ENCODE peak calls at places on chromosomes 5 and 9, in nine cellular contexts. One of them, this sample, is unnamed. For H3K4me1, the result is how much of the 10 kb centered on the place peaks cover.

GRCh38 chr9:136020206-136020605 is 59.0 kb upstream of the UBAC1 start:
- DNase-seq in fibroblast of lung: no peak
- DNase-seq in right lobe of liver: no peak
- DNase-seq in breast epithelium: peak
- DNase-seq in Peyer's patch: no peak
- DNase-seq in lower lobe of right lung: no peak
- DNase-seq in CD8-positive, alpha-beta memory T cell: no peak
- DNase-seq in OCI-LY7: no peak
- DNase-seq in body of pancreas: no peak
- DNase-seq in this sample: no peak

GRCh38 chr5:157286761-157287211 is 20.9 kb downstream of the CYFIP2 start:
- DNase-seq in fibroblast of lung: no peak
- DNase-seq in right lobe of liver: peak
- DNase-seq in breast epithelium: no peak
- DNase-seq in Peyer's patch: no peak
- DNase-seq in lower lobe of right lung: no peak
- DNase-seq in CD8-positive, alpha-beta memory T cell: no peak
- DNase-seq in OCI-LY7: no peak
- DNase-seq in body of pancreas: peak
- DNase-seq in this sample: no peak

GRCh38 chr5:17132444-17133083 is 84.9 kb upstream of the BASP1 start:
- DNase-seq in fibroblast of lung: no peak
- DNase-seq in right lobe of liver: no peak
- DNase-seq in breast epithelium: no peak
- DNase-seq in Peyer's patch: no peak
- DNase-seq in lower lobe of right lung: no peak
- DNase-seq in CD8-positive, alpha-beta memory T cell: no peak
- DNase-seq in OCI-LY7: peak
- DNase-seq in body of pancreas: no peak
- DNase-seq in this sample: no peak

GRCh38 chr5:19266791-19267190 is 721.2 kb downstream of the CDH18 start:
- DNase-seq in fibroblast of lung: no peak
- DNase-seq in right lobe of liver: no peak
- DNase-seq in breast epithelium: no peak
- DNase-seq in Peyer's patch: no peak
- DNase-seq in lower lobe of right lung: no peak
- DNase-seq in CD8-positive, alpha-beta memory T cell: no peak
- DNase-seq in OCI-LY7: peak
- DNase-seq in body of pancreas: no peak
- DNase-seq in this sample: no peak

GRCh38 chr5:134227259-134227658 is 1.4 kb upstream of the PPP2CA start:
- DNase-seq in fibroblast of lung: peak
- DNase-seq in right lobe of liver: no peak
- DNase-seq in breast epithelium: no peak
- DNase-seq in Peyer's patch: no peak
- DNase-seq in lower lobe of right lung: no peak
- DNase-seq in CD8-positive, alpha-beta memory T cell: no peak
- DNase-seq in OCI-LY7: peak
- DNase-seq in body of pancreas: peak
- DNase-seq in this sample: peak

GRCh38 chr9:21656776-21657637 is 145.4 kb upstream of the MTAP start:
- DNase-seq in fibroblast of lung: peak
- DNase-seq in right lobe of liver: no peak
- DNase-seq in breast epithelium: no peak
- DNase-seq in Peyer's patch: no peak
- DNase-seq in lower lobe of right lung: no peak
- DNase-seq in CD8-positive, alpha-beta memory T cell: no peak
- DNase-seq in OCI-LY7: no peak
- DNase-seq in body of pancreas: no peak
- DNase-seq in this sample: no peak

GRCh38 chr9:33116855-33117254 is 40.4 kb upstream of the SMU1 start:
- DNase-seq in fibroblast of lung: peak
- DNase-seq in right lobe of liver: no peak
- DNase-seq in breast epithelium: no peak
- DNase-seq in Peyer's patch: no peak
- DNase-seq in lower lobe of right lung: no peak
- DNase-seq in CD8-positive, alpha-beta memory T cell: no peak
- DNase-seq in OCI-LY7: no peak
- DNase-seq in body of pancreas: no peak
- DNase-seq in this sample: no peak

GRCh38 chr9:112315905-112316304 is 17.5 kb downstream of the PTBP3 start:
- DNase-seq in fibroblast of lung: no peak
- DNase-seq in right lobe of liver: no peak
- DNase-seq in breast epithelium: no peak
- DNase-seq in Peyer's patch: no peak
- DNase-seq in lower lobe of right lung: no peak
- DNase-seq in CD8-positive, alpha-beta memory T cell: no peak
- DNase-seq in OCI-LY7: no peak
- DNase-seq in body of pancreas: no peak
- DNase-seq in this sample: no peak

GRCh38 chr9:135990468-135991429 is 29.6 kb upstream of the UBAC1 start:
- DNase-seq in fibroblast of lung: peak
- DNase-seq in right lobe of liver: peak
- DNase-seq in breast epithelium: no peak
- DNase-seq in Peyer's patch: no peak
- DNase-seq in lower lobe of right lung: no peak
- DNase-seq in CD8-positive, alpha-beta memory T cell: peak
- DNase-seq in OCI-LY7: peak
- DNase-seq in body of pancreas: peak
- DNase-seq in this sample: peak

DNA sequence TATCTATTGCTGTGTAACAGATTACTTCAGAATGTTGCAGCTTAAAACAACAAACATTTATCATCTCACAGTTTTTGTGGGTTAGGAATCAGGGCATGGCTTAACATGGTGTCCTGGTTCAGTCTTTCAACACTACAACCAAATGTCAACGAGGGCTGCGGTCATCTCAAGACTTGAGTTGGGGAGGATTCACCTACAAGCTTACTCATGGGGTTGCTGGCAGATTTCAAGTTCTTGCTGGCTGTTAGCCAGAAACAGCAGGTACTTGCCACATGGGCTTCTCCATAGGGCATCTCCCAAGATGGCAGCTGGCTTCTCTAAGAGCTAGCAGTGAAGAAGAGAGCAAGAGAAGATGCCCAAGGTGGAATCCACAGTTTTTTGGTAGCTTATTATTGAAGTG is 42.4 kb downstream of the C9orf153 start:
- DNase-seq in fibroblast of lung: no peak
- DNase-seq in right lobe of liver: no peak
- DNase-seq in breast epithelium: no peak
- DNase-seq in Peyer's patch: no peak
- DNase-seq in lower lobe of right lung: no peak
- DNase-seq in CD8-positive, alpha-beta memory T cell: no peak
- DNase-seq in OCI-LY7: no peak
- DNase-seq in body of pancreas: no peak
- DNase-seq in this sample: no peak
- H3K27ac ChIP-seq in fibroblast of lung: no peak
- H3K27ac ChIP-seq in right lobe of liver: no peak
- H3K27ac ChIP-seq in breast epithelium: no peak
- H3K27ac ChIP-seq in Peyer's patch: no peak
- H3K27ac ChIP-seq in lower lobe of right lung: no peak
- H3K27ac ChIP-seq in CD8-positive, alpha-beta memory T cell: no peak
- H3K27ac ChIP-seq in OCI-LY7: no peak
- H3K27ac ChIP-seq in body of pancreas: no peak
- H3K27ac ChIP-seq in this sample: no peak

GRCh38 chr5:72245517-72246238 is 74.4 kb downstream of the MRPS27 start:
- DNase-seq in fibroblast of lung: no peak
- DNase-seq in right lobe of liver: no peak
- DNase-seq in breast epithelium: no peak
- DNase-seq in Peyer's patch: no peak
- DNase-seq in lower lobe of right lung: no peak
- DNase-seq in CD8-positive, alpha-beta memory T cell: no peak
- DNase-seq in OCI-LY7: no peak
- DNase-seq in body of pancreas: no peak
- DNase-seq in this sample: no peak

GRCh38 chr5:72246239-72246580 is 73.8 kb downstream of the MRPS27 start:
- DNase-seq in fibroblast of lung: peak
- DNase-seq in right lobe of liver: no peak
- DNase-seq in breast epithelium: no peak
- DNase-seq in Peyer's patch: no peak
- DNase-seq in lower lobe of right lung: no peak
- DNase-seq in CD8-positive, alpha-beta memory T cell: no peak
- DNase-seq in OCI-LY7: peak
- DNase-seq in body of pancreas: no peak
- DNase-seq in this sample: no peak

GRCh38 chr5:72248352-72249032 is 71.5 kb downstream of the MRPS27 start:
- DNase-seq in fibroblast of lung: peak
- DNase-seq in right lobe of liver: peak
- DNase-seq in breast epithelium: no peak
- DNase-seq in Peyer's patch: no peak
- DNase-seq in lower lobe of right lung: no peak
- DNase-seq in CD8-positive, alpha-beta memory T cell: no peak
- DNase-seq in OCI-LY7: no peak
- DNase-seq in body of pancreas: peak
- DNase-seq in this sample: peak

GRCh38 chr5:72244862-72245371 is 75.1 kb downstream of the MRPS27 start:
- DNase-seq in fibroblast of lung: peak
- DNase-seq in right lobe of liver: no peak
- DNase-seq in breast epithelium: no peak
- DNase-seq in Peyer's patch: no peak
- DNase-seq in lower lobe of right lung: no peak
- DNase-seq in CD8-positive, alpha-beta memory T cell: no peak
- DNase-seq in OCI-LY7: peak
- DNase-seq in body of pancreas: peak
- DNase-seq in this sample: no peak

GRCh38 chr5:72246954-72247442 is 73.0 kb downstream of the MRPS27 start:
- DNase-seq in fibroblast of lung: peak
- DNase-seq in right lobe of liver: no peak
- DNase-seq in breast epithelium: no peak
- DNase-seq in Peyer's patch: no peak
- DNase-seq in lower lobe of right lung: no peak
- DNase-seq in CD8-positive, alpha-beta memory T cell: no peak
- DNase-seq in OCI-LY7: no peak
- DNase-seq in body of pancreas: no peak
- DNase-seq in this sample: no peak
- H3K4me1 ChIP-seq in fibroblast of lung: under half
- H3K4me1 ChIP-seq in right lobe of liver: under half
- H3K4me1 ChIP-seq in breast epithelium: under half
- H3K4me1 ChIP-seq in Peyer's patch: under half
- H3K4me1 ChIP-seq in lower lobe of right lung: under half
- H3K4me1 ChIP-seq in CD8-positive, alpha-beta memory T cell: under half
- H3K4me1 ChIP-seq in OCI-LY7: under half
- H3K4me1 ChIP-seq in body of pancreas: under half
- H3K4me1 ChIP-seq in this sample: under half

DNA sequence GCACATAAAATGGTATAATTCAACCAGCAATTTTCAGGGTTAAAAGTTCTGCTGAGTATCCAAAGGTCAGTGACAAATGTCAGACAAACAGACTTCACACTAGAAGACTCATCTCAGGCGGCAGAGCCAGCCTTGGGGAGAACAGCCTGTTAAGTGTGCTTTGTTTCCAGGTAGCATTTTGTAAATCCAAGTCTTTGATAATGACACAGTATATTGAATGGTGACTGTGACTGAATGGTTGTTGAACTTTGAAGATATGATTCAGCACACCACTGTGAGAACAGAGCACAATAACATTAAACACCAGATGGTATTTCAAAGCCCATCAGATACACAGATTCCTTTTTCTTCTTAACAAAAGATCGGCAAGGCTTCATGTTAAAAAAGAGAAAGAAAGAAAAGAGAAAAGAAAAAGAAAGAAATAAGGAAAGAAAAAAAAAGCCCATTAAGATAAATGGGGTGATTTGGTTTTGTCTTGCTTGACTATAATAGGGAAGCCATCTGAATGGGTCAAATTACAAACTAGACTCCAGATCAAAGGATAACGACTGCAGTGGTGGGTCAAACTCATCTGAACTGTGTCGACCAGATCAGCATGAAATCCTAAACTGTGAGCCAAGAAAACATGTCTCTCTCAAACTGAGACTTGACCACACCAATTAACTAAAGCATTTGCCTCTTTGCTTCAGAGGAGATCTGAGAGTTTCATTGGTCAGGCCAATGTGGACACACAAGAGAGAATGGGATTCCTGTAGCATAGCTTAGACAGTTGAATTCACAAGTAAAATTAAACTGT is 313.0 kb upstream of the ZNF608 start:
- DNase-seq in fibroblast of lung: peak
- DNase-seq in right lobe of liver: no peak
- DNase-seq in breast epithelium: no peak
- DNase-seq in Peyer's patch: no peak
- DNase-seq in lower lobe of right lung: no peak
- DNase-seq in CD8-positive, alpha-beta memory T cell: no peak
- DNase-seq in OCI-LY7: no peak
- DNase-seq in body of pancreas: no peak
- DNase-seq in this sample: no peak
- H3K27ac ChIP-seq in fibroblast of lung: no peak
- H3K27ac ChIP-seq in right lobe of liver: no peak
- H3K27ac ChIP-seq in breast epithelium: no peak
- H3K27ac ChIP-seq in Peyer's patch: no peak
- H3K27ac ChIP-seq in lower lobe of right lung: no peak
- H3K27ac ChIP-seq in CD8-positive, alpha-beta memory T cell: no peak
- H3K27ac ChIP-seq in OCI-LY7: no peak
- H3K27ac ChIP-seq in body of pancreas: no peak
- H3K27ac ChIP-seq in this sample: no peak

GRCh38 chr5:67244345-67244793 is 47.8 kb upstream of the CD180 start:
- DNase-seq in fibroblast of lung: peak
- DNase-seq in right lobe of liver: peak
- DNase-seq in breast epithelium: no peak
- DNase-seq in Peyer's patch: no peak
- DNase-seq in lower lobe of right lung: no peak
- DNase-seq in CD8-positive, alpha-beta memory T cell: no peak
- DNase-seq in OCI-LY7: no peak
- DNase-seq in body of pancreas: peak
- DNase-seq in this sample: no peak

GRCh38 chr5:67243349-67243748 is 46.8 kb upstream of the CD180 start:
- DNase-seq in fibroblast of lung: no peak
- DNase-seq in right lobe of liver: no peak
- DNase-seq in breast epithelium: no peak
- DNase-seq in Peyer's patch: no peak
- DNase-seq in lower lobe of right lung: no peak
- DNase-seq in CD8-positive, alpha-beta memory T cell: no peak
- DNase-seq in OCI-LY7: no peak
- DNase-seq in body of pancreas: no peak
- DNase-seq in this sample: no peak

GRCh38 chr5:67245259-67245846 is 48.8 kb upstream of the CD180 start:
- DNase-seq in fibroblast of lung: no peak
- DNase-seq in right lobe of liver: no peak
- DNase-seq in breast epithelium: no peak
- DNase-seq in Peyer's patch: no peak
- DNase-seq in lower lobe of right lung: no peak
- DNase-seq in CD8-positive, alpha-beta memory T cell: no peak
- DNase-seq in OCI-LY7: no peak
- DNase-seq in body of pancreas: no peak
- DNase-seq in this sample: no peak

GRCh38 chr5:67246108-67246507 is 49.5 kb upstream of the CD180 start:
- DNase-seq in fibroblast of lung: peak
- DNase-seq in right lobe of liver: no peak
- DNase-seq in breast epithelium: no peak
- DNase-seq in Peyer's patch: no peak
- DNase-seq in lower lobe of right lung: no peak
- DNase-seq in CD8-positive, alpha-beta memory T cell: peak
- DNase-seq in OCI-LY7: peak
- DNase-seq in body of pancreas: peak
- DNase-seq in this sample: peak

DNA sequence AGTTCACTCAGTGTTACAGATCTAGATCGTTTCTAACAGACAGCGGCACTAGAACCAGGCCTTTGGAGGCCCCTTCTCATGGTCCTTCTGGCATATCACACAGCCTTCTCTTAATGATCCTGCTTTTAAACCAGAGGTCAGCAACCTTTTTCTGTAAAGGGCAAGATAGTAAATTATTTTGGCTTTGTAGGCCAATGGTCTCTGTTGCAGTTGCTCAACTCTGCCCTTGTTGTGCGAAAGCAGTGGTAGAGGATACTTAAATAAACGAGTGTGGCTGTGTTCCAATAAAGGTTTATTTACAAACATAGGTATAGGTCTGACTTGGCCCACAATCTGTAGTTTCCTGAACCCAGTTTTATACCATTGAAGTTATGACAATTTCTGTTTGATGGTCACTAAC is 47.3 kb upstream of the CD180 start:
- DNase-seq in fibroblast of lung: no peak
- DNase-seq in right lobe of liver: no peak
- DNase-seq in breast epithelium: no peak
- DNase-seq in Peyer's patch: no peak
- DNase-seq in lower lobe of right lung: no peak
- DNase-seq in CD8-positive, alpha-beta memory T cell: no peak
- DNase-seq in OCI-LY7: no peak
- DNase-seq in body of pancreas: no peak
- DNase-seq in this sample: no peak
- H3K4me1 ChIP-seq in fibroblast of lung: under half
- H3K4me1 ChIP-seq in right lobe of liver: under half
- H3K4me1 ChIP-seq in breast epithelium: under half
- H3K4me1 ChIP-seq in Peyer's patch: under half
- H3K4me1 ChIP-seq in lower lobe of right lung: under half
- H3K4me1 ChIP-seq in CD8-positive, alpha-beta memory T cell: under half
- H3K4me1 ChIP-seq in OCI-LY7: under half
- H3K4me1 ChIP-seq in body of pancreas: under half
- H3K4me1 ChIP-seq in this sample: under half